ENCODE peak calls at places on chromosomes 1 and 21, in nine cellular contexts. I is DND-41, Z is uterus, D is heart left ventricle, J is AG09319, K is B cell, R is heart right ventricle, T is WTC11, C is endothelial cell. P is an unnamed sample.

GRCh38 chr1:16318544-16318943 is 33.7 kb downstream of the FBXO42 start:
- DNase-seq in K (no peak), J (no peak), R (peak; percentile 17), Z (peak; percentile 49), C (no peak), I (no peak), T (no peak), D (peak; percentile 18), P (no peak)

GRCh38 chr1:205920861-205921558 is 22.2 kb downstream of the SLC26A9 start:
- DNase-seq in K (no peak), I (no peak), J (no peak), D (no peak), C (no peak), R (no peak), T (no peak), Z (no peak), P (no peak)

GRCh38 chr1:112893288-112894009 is 62.5 kb downstream of the SLC16A1 start:
- DNase-seq in D (no peak), R (no peak), K (no peak), J (no peak), C (no peak), T (no peak), Z (no peak), I (no peak), P (no peak)

GRCh38 chr1:23957096-23957495 is 2.5 kb upstream of the PNRC2 start:
- DNase-seq in J (no peak), I (no peak), T (no peak), C (no peak), Z (no peak), K (no peak), R (no peak), D (peak; percentile 25), P (peak; percentile 42)

GRCh38 chr1:85697895-85698294 is 10.3 kb downstream of the ZNHIT6 start:
- DNase-seq in D (no peak), Z (no peak), R (no peak), C (no peak), J (no peak), K (no peak), I (no peak), T (no peak), P (no peak)

GRCh38 chr1:218426343-218426657 is 81.2 kb downstream of the TGFB2 start:
- DNase-seq in J (no peak), Z (peak; percentile 30), T (no peak), K (no peak), D (peak; percentile 24), I (no peak), R (no peak), C (no peak), P (peak; percentile 43)

GRCh38 chr21:46002841-46003574 is 21.4 kb downstream of the COL6A1 start:
- DNase-seq in Z (peak; percentile 27), T (no peak), D (no peak), J (no peak), K (no peak), R (peak; percentile 23), I (peak; percentile 3), C (no peak), P (no peak)

GRCh38 chr1:94901841-94902240 is 25.1 kb downstream of the CNN3 start:
- DNase-seq in I (no peak), T (no peak), D (no peak), R (no peak), J (no peak), C (no peak), K (no peak), Z (no peak), P (no peak)

GRCh38 chr1:150272379-150272840 is at the start of gene C1orf54:
- DNase-seq in C (peak; percentile 65), D (peak; percentile 85), K (no peak), T (peak; percentile 81), R (peak; percentile 68), I (no peak), Z (peak; percentile 62), J (no peak), P (no peak)

GRCh38 chr1:172167801-172168596 is 252.5 kb upstream of the C1orf105 start:
- DNase-seq in K (no peak), I (no peak), T (no peak), C (no peak), D (no peak), J (peak; percentile 77), Z (no peak), R (no peak), P (no peak)

GRCh38 chr1:105544475-105544874 is 1512.0 kb upstream of the PRMT6 start:
- DNase-seq in D (no peak), C (no peak), I (no peak), J (no peak), Z (no peak), K (no peak), T (no peak), R (no peak), P (no peak)

GRCh38 chr1:164880199-164880598 is 321.2 kb downstream of the PBX1 start:
- DNase-seq in D (no peak), I (no peak), C (no peak), R (no peak), K (no peak), J (no peak), T (no peak), Z (no peak), P (no peak)

DNA sequence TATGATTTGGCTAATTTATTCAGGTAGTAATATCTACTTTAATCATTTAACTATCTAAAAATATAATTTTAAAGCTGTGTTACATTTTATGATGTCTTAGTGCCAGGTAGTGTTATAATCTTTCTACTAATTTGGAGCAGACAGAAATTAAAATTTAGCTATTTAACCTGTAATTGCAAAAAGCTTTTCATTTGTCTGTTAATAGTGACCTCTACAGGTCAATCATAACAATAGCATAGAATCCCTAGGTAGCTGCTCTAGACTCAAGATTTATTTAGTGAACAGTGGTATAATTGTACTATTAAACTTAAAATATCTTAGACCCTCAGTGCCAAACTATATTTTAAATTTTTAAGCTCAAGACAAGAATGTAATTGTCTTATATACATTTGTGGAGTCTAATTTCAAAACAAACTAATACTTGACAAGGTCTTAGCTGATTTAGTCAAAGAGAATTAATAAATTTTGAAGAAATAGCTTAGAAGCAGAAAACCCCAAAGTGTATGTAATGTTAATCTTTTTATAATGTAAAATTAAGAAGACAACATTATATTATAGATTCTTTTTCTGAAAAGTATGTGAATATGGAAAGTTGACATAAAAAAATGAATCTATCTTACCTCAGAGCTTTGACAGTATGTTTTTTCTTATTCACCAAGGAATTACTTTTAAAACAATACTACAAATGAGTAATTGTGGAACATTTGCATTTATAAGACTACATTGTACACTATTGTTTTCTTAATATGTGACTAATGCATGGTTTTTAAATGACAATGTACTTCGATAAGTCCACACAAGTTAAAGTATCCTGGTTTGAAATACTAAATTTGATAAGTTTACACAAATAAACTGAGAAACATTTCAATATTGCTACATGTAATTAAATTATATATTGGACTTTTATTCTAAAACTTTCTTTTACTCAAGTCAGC is 64.1 kb upstream of the RNPC3 start:
- DNase-seq in D (no peak), Z (no peak), R (no peak), J (no peak), T (no peak), K (no peak), C (no peak), I (no peak), P (peak; percentile 32)
- TF ChIP-seq CTCF in D (peak; percentile 21), Z (no peak), R (no peak), J (peak; percentile 47), T (no peak), K (peak; percentile 69), C (peak; percentile 64), I (peak; percentile 74), P (peak; percentile 68)

DNA sequence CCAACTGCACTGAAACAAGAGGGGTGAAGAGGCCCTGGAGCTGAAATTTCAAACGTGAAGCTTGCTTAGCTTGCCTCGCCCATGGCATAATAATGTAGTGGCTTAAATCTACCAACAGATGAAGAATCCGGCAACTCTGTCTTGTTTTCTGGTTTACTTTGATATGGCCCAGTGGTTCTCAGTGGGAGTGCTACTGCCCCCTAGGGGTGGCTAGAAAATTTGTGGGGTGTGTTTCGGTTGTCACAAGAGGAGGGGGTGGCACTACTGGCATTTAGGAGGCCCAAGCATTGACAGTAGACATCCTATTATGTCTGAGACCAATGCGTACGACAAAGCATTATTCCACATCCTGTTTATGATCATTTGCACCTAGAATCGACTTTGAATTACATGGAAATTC is 51.9 kb upstream of the C8B start:
- DNase-seq in T (peak; percentile 59), K (no peak), D (no peak), J (no peak), C (peak; percentile 27), R (no peak), I (peak; percentile 7), Z (no peak), P (no peak)
- TF ChIP-seq CTCF in T (peak; percentile 66), K (no peak), D (peak; percentile 36), J (peak; percentile 27), C (peak; percentile 64), R (no peak), I (peak; percentile 37), Z (no peak), P (no peak)

GRCh38 chr1:210588357-210588756 is 259.7 kb downstream of the HHAT start:
- DNase-seq in Z (no peak), D (no peak), I (no peak), K (no peak), T (no peak), C (no peak), J (no peak), R (no peak), P (no peak)

GRCh38 chr1:210582186-210582981 is 253.7 kb downstream of the HHAT start:
- DNase-seq in T (no peak), D (no peak), J (no peak), K (no peak), I (peak; percentile 10), Z (no peak), R (no peak), C (no peak), P (no peak)

GRCh38 chr1:210587547-210587946 is 258.8 kb downstream of the HHAT start:
- DNase-seq in C (no peak), I (no peak), D (no peak), J (no peak), K (no peak), T (no peak), Z (no peak), R (no peak), P (no peak)

GRCh38 chr1:210586785-210587184 is 258.1 kb downstream of the HHAT start:
- DNase-seq in J (no peak), D (no peak), R (no peak), C (no peak), Z (no peak), T (no peak), K (no peak), I (no peak), P (no peak)

GRCh38 chr1:210584439-210585113 is 255.9 kb downstream of the HHAT start:
- DNase-seq in I (peak; percentile 76), K (peak; percentile 63), T (peak; percentile 90), R (peak; percentile 71), C (peak; percentile 87), J (peak; percentile 38), D (peak; percentile 70), Z (peak; percentile 33), P (peak; percentile 74)
- TF ChIP-seq CTCF in I (peak; percentile 83), K (peak; percentile 58), T (peak; percentile 68), R (peak; percentile 29), C (peak; percentile 60), J (peak; percentile 82), D (peak; percentile 50), Z (no peak), P (peak; percentile 59)

DNA sequence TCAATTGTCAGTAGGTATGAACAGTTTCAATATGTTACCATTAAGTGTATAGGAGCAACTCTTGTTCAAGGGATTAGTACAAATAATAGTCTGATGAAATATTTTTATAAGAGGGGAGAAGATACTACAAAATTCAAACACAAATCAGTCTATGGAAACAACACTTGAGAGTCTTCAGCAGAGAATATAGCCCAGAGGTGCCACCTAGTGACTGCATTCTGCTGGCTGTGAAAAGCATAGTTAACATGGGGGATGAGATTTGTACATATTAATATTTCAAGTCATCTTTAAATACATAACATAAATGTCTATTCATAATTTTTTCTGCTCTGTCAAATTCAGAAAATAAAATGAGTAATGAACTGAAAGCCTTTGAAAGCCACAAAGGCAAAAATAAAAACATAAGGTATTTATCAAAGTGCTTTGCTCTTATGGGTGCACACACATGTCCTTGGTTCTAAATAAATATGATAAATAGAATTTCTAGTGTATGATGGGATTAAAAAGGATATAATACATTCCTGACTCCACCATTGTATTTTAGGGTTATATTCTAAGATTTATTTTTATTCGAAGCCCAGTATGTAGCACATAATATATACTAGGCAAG is 440.9 kb upstream of the ZRANB2 start:
- DNase-seq in I (peak; percentile 59), C (peak; percentile 37), Z (no peak), R (no peak), D (peak; percentile 11), J (peak; percentile 3), T (peak; percentile 23), K (no peak), P (peak; percentile 8)
- TF ChIP-seq CTCF in I (peak; percentile 81), C (peak; percentile 34), Z (peak; percentile 42), R (peak; percentile 30), D (no peak), J (peak; percentile 82), T (peak; percentile 36), K (no peak), P (peak; percentile 68)